ENCODE peak calls at places on chromosomes 6 and 20, in four cellular contexts. Y is substantia nigra, D is upper lobe of right lung, K is upper lobe of left lung. F is an unnamed sample.

GRCh38 chr20:13117200-13117599 is 103.9 kb upstream of the ISM1 start:
- DNase-seq in Y (no peak), D (no peak), K (no peak), F (no peak)

GRCh38 chr6:131924881-131925474 is 26.2 kb downstream of the CCN2 start:
- DNase-seq in Y (no peak), D (no peak), K (no peak), F (no peak)

GRCh38 chr20:23419995-23420901 is 1.0 kb downstream of the NAPB start:
- DNase-seq in Y (peak), D (peak), K (peak), F (peak)

GRCh38 chr20:54173653-54174451 is at the start of gene CYP24A1:
- DNase-seq in Y (no peak), D (peak), K (peak), F (peak)

GRCh38 chr6:45822269-45822812 is 193.3 kb downstream of the CLIC5 start:
- DNase-seq in Y (no peak), D (no peak), K (no peak), F (no peak)

GRCh38 chr6:141218583-141218982 is 914.1 kb upstream of the GJE1 start:
- DNase-seq in Y (no peak), D (no peak), K (no peak), F (no peak)

GRCh38 chr20:32972181-32973076 is 31.8 kb downstream of the SUN5 start:
- DNase-seq in Y (no peak), D (peak), K (no peak), F (no peak)

GRCh38 chr6:108733706-108734105 is 114.5 kb upstream of the ARMC2 start:
- DNase-seq in Y (no peak), D (no peak), K (no peak), F (no peak)

GRCh38 chr6:175680-176079 is 116.6 kb upstream of the DUSP22 start:
- DNase-seq in Y (no peak), D (no peak), K (no peak), F (no peak)

GRCh38 chr6:79078057-79078969 is at the start of gene PHIP:
- DNase-seq in Y (peak), D (peak), K (peak), F (peak)

GRCh38 chr20:21027569-21027968 is 78.6 kb downstream of the LINC00237 start:
- DNase-seq in Y (no peak), D (no peak), K (no peak), F (no peak)

GRCh38 chr20:24950128-24950835 is 1.2 kb downstream of the CST7 start:
- DNase-seq in Y (no peak), D (peak), K (no peak), F (no peak)

GRCh38 chr6:107657755-107658461 is 166.2 kb downstream of the SCML4 start:
- DNase-seq in Y (peak), D (peak), K (peak), F (peak)

GRCh38 chr6:33886673-33887144 is 82.9 kb upstream of the MLN start:
- DNase-seq in Y (no peak), D (no peak), K (no peak), F (no peak)

GRCh38 chr20:61926253-61926613 is 139.4 kb downstream of the TAF4 start:
- DNase-seq in Y (no peak), D (peak), K (no peak), F (peak)

GRCh38 chr6:99603421-99604160 is 3.0 kb upstream of the PRDM13 start:
- DNase-seq in Y (no peak), D (no peak), K (no peak), F (peak)

GRCh38 chr6:168908887-168909286 is 344.8 kb downstream of the THBS2 start:
- DNase-seq in Y (no peak), D (no peak), K (no peak), F (no peak)

GRCh38 chr6:116392158-116393032 is 21.6 kb downstream of the DSE start:
- DNase-seq in Y (no peak), D (no peak), K (no peak), F (no peak)

GRCh38 chr6:160733045-160733646 is 31.1 kb downstream of the PLG start:
- DNase-seq in Y (peak), D (no peak), K (no peak), F (no peak)

GRCh38 chr6:39189915-39190544 is 39.2 kb downstream of the KCNK5 start:
- DNase-seq in Y (peak), D (peak), K (peak), F (peak)

GRCh38 chr6:30685977-30686907 is at the start of gene PPP1R18:
- DNase-seq in Y (peak), D (peak), K (peak), F (peak)

GRCh38 chr20:19893356-19893755 is 123.8 kb upstream of the NAA20 start:
- DNase-seq in Y (no peak), D (no peak), K (no peak), F (no peak)

GRCh38 chr6:55088896-55089295 is 85.4 kb upstream of the HCRTR2 start:
- DNase-seq in Y (no peak), D (no peak), K (no peak), F (no peak)

GRCh38 chr20:41086402-41087324 is 50.7 kb upstream of the PLCG1 start:
- DNase-seq in Y (no peak), D (no peak), K (no peak), F (no peak)

GRCh38 chr6:148565931-148566663 is 180.7 kb upstream of the UST start:
- DNase-seq in Y (peak), D (peak), K (peak), F (peak)

GRCh38 chr6:158854214-158855101 is 35.3 kb upstream of the EZR start:
- DNase-seq in Y (no peak), D (no peak), K (no peak), F (no peak)

DNA sequence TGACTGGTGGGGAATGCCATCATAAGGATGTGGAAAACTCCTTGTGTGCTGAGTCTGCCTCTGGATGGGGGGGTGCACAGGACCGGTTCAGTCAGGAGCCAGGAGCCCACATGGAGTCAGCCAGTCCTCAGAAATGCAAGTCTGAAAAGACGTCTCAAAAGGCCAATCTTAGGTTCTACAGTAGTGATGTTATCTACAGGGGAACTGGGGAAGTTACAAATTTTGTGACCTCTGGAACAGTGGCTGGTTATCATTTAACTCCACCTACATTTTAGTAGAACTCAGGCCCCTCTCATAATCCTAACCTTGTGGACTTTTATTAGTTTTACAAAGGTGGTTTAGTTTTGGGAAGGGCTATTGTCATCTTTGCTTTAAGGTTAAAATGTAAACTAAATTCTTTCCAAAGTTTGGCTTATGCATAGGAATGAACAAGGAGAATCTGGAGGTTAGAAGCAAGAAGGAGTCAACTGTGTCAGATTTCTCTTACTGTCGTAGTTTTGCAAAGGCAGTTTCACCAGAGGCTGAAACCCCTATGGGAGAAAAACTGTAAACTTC is 13.7 kb upstream of the TBC1D22B start:
- DNase-seq in Y (no peak), D (no peak), K (no peak), F (no peak)
- H3K27ac ChIP-seq in Y (no peak), D (peak), K (peak), F (peak)

DNA sequence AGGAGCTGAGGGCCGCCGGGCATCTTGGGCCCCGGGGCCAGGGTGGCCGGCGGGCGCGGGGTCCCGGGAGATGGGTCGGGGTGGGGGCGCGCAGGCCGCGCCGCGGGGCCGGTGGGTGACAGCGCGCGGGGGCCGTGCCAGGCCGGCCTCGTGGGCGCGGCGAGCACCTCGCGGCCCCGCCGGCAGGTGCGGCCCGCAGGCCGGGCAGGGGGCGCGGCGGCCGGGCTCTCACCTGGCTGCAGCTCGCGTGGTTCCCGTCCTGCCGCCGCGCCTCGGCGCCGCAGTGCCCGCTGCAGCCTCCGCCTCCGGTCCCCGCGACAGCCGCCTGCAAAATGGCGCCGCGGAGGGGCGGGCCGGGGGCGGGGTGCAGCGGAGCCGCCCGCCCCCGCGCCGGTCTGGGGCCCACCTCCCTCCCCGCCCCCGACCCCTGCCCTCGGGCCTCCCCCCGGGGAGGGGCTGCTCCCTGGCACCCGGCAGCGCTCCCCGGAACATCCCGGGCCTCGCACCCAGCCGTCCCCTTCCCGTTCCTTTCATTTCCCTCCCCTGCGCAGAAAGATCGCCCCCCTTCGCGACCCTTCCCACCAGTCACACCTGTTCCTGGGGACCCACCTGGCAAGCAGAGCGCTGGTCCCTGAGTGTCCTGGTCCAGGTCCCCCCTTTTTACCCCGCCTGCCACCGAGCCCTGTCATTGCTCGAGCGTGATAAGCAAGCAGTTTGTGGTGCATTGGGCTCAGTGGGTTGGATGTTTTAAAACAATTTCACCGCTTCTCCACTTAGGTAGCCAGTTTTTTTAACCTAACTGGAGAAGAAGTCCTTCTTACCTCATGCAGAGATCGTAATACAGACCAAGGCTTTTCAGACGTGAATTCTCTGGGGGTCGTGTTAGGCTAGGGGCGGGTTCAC is at the start of gene SLC23A2:
- DNase-seq in Y (peak), D (peak), K (peak), F (peak)
- H3K27ac ChIP-seq in Y (peak), D (peak), K (no peak), F (peak)

GRCh38 chr6:163086563-163086895 is 328.0 kb upstream of the QKI start:
- DNase-seq in Y (no peak), D (no peak), K (no peak), F (no peak)
- H3K27ac ChIP-seq in Y (no peak), D (no peak), K (no peak), F (no peak)

DNA sequence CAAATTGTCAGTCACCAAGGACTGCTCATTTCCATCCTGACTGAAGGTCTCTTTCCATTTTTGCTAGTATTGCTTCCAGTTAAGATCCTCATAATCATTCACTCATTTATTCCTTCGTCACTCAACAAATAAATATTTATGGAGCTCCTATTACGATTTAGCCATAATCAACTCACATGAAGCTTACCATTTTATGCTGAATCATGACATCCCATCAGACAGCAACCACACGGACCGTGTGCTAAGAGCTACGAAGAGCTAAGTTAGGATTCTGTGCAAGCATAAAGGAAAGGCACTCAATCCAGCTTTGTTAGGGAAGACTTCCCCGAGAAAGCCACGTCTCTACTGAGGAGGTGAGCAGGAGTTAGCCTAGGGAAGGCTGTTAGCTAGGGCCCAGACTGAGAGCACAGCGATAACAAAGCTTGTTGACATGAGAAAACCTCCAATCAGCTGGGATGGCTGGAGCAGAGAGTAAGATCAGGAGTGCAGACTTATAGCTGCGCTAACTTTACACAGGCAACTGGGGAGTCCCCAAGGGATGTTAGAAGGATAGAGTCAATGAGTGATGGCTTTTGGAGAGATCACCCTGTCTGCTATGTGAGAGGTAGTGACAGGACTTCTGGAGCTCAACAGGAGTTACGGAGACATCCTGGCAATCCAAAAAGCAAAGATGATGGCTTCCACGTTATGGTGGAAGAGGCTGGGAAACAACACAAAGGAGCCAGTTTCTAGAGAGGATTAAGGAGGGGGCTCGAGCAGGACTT is 2.6 kb upstream of the GID8 start:
- DNase-seq in Y (no peak), D (peak), K (peak), F (no peak)
- H3K27ac ChIP-seq in Y (no peak), D (no peak), K (no peak), F (no peak)

DNA sequence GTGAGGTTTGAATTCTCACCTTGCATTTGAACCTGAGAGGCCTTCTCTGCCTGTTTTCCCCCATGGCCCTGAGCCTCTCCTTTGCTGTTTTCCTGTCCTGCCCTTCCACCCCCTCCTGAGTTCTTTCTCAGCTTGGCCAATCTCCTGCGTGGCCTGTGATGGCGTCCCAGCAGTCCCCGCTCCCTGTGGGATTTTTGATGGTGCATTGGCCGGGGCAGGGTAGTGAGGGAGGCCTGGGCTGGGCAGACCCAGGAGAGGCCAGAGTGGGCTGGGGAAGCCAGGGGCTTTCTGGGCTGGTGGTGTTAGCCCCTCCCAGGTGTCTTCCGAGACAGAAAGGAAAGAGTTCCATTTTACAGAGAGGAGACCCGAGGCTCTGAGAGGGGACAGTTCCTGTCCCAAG is 6.3 kb downstream of the CEBPB start:
- DNase-seq in Y (no peak), D (no peak), K (no peak), F (no peak)
- H3K27ac ChIP-seq in Y (no peak), D (no peak), K (peak), F (no peak)

F was measured in lower lobe of right lung.